ENCODE peak calls at places on chromosomes 3 and 15, in four cellular contexts. R, M, H and Q are unnamed samples.

GRCh38 chr3:11385329-11385728 is 113.1 kb downstream of the ATG7 start:
- DNase-seq in H (peak; percentile 76), M (peak; percentile 24), R (no peak), Q (no peak)

GRCh38 chr3:193681631-193682030 is 88.6 kb downstream of the OPA1 start:
- DNase-seq in R (no peak), H (no peak), M (no peak), Q (no peak)

GRCh38 chr3:114974387-114974786 is 172.7 kb downstream of the ZBTB20 start:
- DNase-seq in H (no peak), M (no peak), R (no peak), Q (no peak)

GRCh38 chr15:79035111-79035601 is 55.4 kb downstream of the RASGRF1 start:
- DNase-seq in R (no peak), M (no peak), H (peak; percentile 77), Q (peak; percentile 64)

GRCh38 chr15:64354683-64355558 is 1.1 kb downstream of the CSNK1G1 start:
- DNase-seq in M (no peak), R (no peak), H (peak; percentile 3), Q (no peak)

GRCh38 chr15:70351391-70351790 is 253.7 kb upstream of the TLE3 start:
- DNase-seq in R (no peak), M (no peak), H (no peak), Q (no peak)

GRCh38 chr15:86164222-86164898 is 84.7 kb downstream of the AGBL1 start:
- DNase-seq in M (no peak), R (no peak), H (no peak), Q (no peak)

GRCh38 chr3:30342319-30343060 is 263.9 kb upstream of the TGFBR2 start:
- DNase-seq in M (peak; percentile 96), H (peak; percentile 68), R (no peak), Q (no peak)

GRCh38 chr3:149501524-149501923 is 27.0 kb downstream of the TM4SF4 start:
- DNase-seq in M (peak; percentile 91), R (no peak), H (no peak), Q (no peak)

DNA sequence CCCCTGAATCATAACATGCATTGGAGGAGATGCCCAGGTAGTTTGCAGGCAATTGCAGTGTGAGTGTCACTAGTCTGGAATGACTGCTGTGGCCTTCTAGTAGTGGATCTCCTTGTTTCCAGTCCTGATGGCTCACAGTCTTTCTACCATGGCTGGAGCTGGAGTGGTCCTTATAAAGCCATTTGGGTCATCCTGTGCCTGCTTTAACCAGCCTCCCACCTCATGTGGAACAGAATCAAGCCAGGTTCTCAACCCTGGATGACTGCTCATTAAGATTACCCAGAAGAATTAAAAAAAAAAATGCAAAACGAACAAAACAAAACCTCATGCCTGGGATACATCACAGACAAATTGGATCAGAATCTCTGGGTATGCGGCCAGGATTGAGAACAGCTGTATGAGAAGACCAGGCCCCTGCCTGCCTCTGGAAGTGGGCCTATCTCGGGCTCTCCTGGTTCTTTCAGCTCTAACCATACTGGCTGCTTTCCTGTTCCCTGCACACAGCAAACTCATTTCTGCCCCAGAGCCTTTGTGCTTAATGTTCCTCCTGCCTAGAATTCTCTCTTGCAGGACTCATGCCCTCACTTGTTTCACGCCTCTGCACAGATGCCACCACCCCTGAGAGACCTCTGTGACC is 96.4 kb downstream of the ITPR1 start:
- DNase-seq in R (no peak), M (no peak), H (no peak), Q (no peak)
- H3K18ac ChIP-seq in R (no peak overlapping the region), M (no peak overlapping the region), H (no peak overlapping the region), Q (no peak overlapping the region)

DNA sequence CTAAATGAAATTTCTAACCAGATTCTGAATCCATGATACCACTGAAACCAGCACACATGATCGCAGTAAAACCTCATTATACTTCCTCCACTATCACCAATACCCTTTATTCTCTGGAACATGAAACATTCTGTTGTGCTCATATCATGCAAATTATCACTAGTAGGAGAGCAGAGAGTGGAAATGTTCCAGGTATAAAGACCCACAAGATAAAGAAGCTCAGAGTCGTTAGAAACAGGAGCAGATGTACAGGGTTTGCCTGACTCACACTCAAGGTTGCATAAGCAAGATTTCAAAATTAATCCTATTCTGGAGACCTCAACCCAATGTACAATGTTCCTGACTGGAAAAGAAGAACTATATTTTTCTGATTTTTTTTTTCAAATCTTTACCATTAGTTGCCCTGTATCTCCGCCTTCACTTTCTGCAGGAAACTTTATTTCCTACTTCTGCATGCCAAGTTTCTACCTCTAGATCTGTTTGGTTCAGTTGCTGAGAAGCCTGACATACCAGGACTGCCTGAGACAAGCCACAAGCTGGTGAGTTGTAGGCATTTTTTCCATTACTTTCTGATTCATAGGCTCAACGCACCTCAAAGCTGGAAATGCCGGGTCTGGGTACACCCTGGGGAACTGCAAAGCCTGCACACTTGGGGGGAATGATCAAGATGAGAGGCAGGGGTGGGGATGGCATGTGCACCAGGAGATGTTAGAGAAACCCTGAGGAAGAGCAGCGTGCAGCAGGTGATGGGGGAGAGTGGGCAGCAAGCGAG is at the start of gene CCR2:
- DNase-seq in R (no peak), H (no peak), M (no peak), Q (no peak)
- H3K56ac ChIP-seq in R (no peak within 1 kb of the TSS), H (no peak within 1 kb of the TSS), M (no peak within 1 kb of the TSS), Q (no peak within 1 kb of the TSS)

GRCh38 chr15:51367322-51367976 is 26.0 kb downstream of the GLDN start:
- DNase-seq in H (peak; percentile 82), M (no peak), R (no peak), Q (no peak)
- H3K18ac ChIP-seq in H (peak overlapping the region; percentile 45), M (peak overlapping the region; percentile 44), R (no peak overlapping the region), Q (no peak overlapping the region)

GRCh38 chr3:131480116-131480515 is 22.7 kb downstream of the MRPL3 start:
- DNase-seq in H (no peak), M (no peak), R (no peak), Q (no peak)
- H3K56ac ChIP-seq in H (no peak overlapping the region), M (no peak overlapping the region), R (no peak overlapping the region), Q (no peak overlapping the region)

GRCh38 chr3:48584836-48585235 is 10.3 kb downstream of the COL7A1 start:
- DNase-seq in H (no peak), M (no peak), R (no peak), Q (no peak)

GRCh38 chr3:48587686-48588085 is 7.4 kb downstream of the COL7A1 start:
- DNase-seq in H (no peak), M (no peak), R (no peak), Q (no peak)

GRCh38 chr3:48581621-48582481 is 13.3 kb downstream of the COL7A1 start:
- DNase-seq in M (no peak), H (no peak), R (no peak), Q (no peak)

GRCh38 chr3:48588230-48588629 is 6.9 kb downstream of the COL7A1 start:
- DNase-seq in H (no peak), M (no peak), R (no peak), Q (peak; percentile 43)

GRCh38 chr3:48585411-48585810 is 9.7 kb downstream of the COL7A1 start:
- DNase-seq in H (no peak), M (no peak), R (no peak), Q (no peak)
- H3K18ac ChIP-seq in H (no peak overlapping the region), M (no peak overlapping the region), R (no peak overlapping the region), Q (no peak overlapping the region)

GRCh38 chr3:59106085-59106629 is 56.3 kb upstream of the CFAP20DC start:
- DNase-seq in R (no peak), H (no peak), M (no peak), Q (no peak)
- H3K56ac ChIP-seq in R (no peak overlapping the region), H (no peak overlapping the region), M (no peak overlapping the region), Q (no peak overlapping the region)

GRCh38 chr3:126849768-126850167 is 133.1 kb upstream of the PLXNA1 start:
- DNase-seq in M (no peak), H (peak; percentile 72), R (peak; percentile 33), Q (peak; percentile 19)
- H3K18ac ChIP-seq in M (peak overlapping the region; percentile 19), H (peak overlapping the region; percentile 41), R (peak overlapping the region; percentile 76), Q (peak overlapping the region; percentile 73)

GRCh38 chr3:108548886-108549285 is 38.5 kb upstream of the MYH15 start:
- DNase-seq in M (no peak), R (no peak), H (no peak), Q (no peak)
- H3K56ac ChIP-seq in M (no peak overlapping the region), R (no peak overlapping the region), H (no peak overlapping the region), Q (no peak overlapping the region)